ENCODE peak calls at places on chromosomes 1 and 21, in five cellular contexts. P, U, W, R and Y are unnamed samples.

GRCh38 chr1:244302889-244303609 is 148.7 kb downstream of the ADSS2 start:
- DNase-seq in P (peak; percentile 50), U (no peak), W (no peak), R (peak; percentile 70), Y (peak; percentile 43)

GRCh38 chr21:39613029-39613934 is 542 bp downstream of the B3GALT5 start:
- DNase-seq in P (no peak), U (no peak), W (no peak), R (no peak), Y (no peak)

GRCh38 chr1:219177363-219177762 is 3.7 kb downstream of the LYPLAL1 start:
- DNase-seq in P (no peak), U (no peak), W (no peak), R (no peak), Y (no peak)

GRCh38 chr1:37485902-37486679 is 11.7 kb downstream of the ZC3H12A start:
- DNase-seq in P (no peak), U (peak; percentile 61), W (no peak), R (no peak), Y (no peak)

GRCh38 chr1:221759436-221759835 is 17.5 kb upstream of the DUSP10 start:
- DNase-seq in P (no peak), U (no peak), W (no peak), R (no peak), Y (no peak)

GRCh38 chr1:157496121-157496526 is 56.2 kb downstream of the FCRL5 start:
- DNase-seq in P (no peak), U (no peak), W (no peak), R (peak; percentile 62), Y (peak; percentile 72)

GRCh38 chr1:114758251-114758832 is 558 bp upstream of the CSDE1 start:
- DNase-seq in P (no peak), U (no peak), W (no peak), R (no peak), Y (peak; percentile 70)

GRCh38 chr1:30732277-30732996 is 9.1 kb upstream of the MATN1 start:
- DNase-seq in P (no peak), U (peak; percentile 13), W (no peak), R (no peak), Y (no peak)

GRCh38 chr1:39363267-39363666 is 128.2 kb upstream of the BMP8A start:
- DNase-seq in P (no peak), U (no peak), W (no peak), R (no peak), Y (no peak)

GRCh38 chr1:224528900-224529299 is 87.2 kb upstream of the CNIH3 start:
- DNase-seq in P (no peak), U (no peak), W (no peak), R (no peak), Y (no peak)

GRCh38 chr1:24920155-24920925 is 9.7 kb downstream of the RUNX3 start:
- DNase-seq in P (no peak), U (no peak), W (peak; percentile 63), R (no peak), Y (no peak)

GRCh38 chr1:162696286-162696862 is 64.1 kb downstream of the DDR2 start:
- DNase-seq in P (peak; percentile 52), U (peak; percentile 92), W (peak; percentile 72), R (peak; percentile 86), Y (no peak)

GRCh38 chr1:46725736-46726108 is 6.8 kb upstream of the EFCAB14 start:
- DNase-seq in P (no peak), U (no peak), W (no peak), R (peak; percentile 43), Y (no peak)

GRCh38 chr1:182493063-182493462 is 43.1 kb downstream of the RGSL1 start:
- DNase-seq in P (no peak), U (no peak), W (no peak), R (no peak), Y (no peak)

GRCh38 chr21:45423968-45424853 is 19.2 kb downstream of the COL18A1 start:
- DNase-seq in P (no peak), U (peak; percentile 53), W (no peak), R (no peak), Y (no peak)

GRCh38 chr1:197464039-197464438 is 196.0 kb downstream of the CRB1 start:
- DNase-seq in P (no peak), U (peak; percentile 55), W (no peak), R (peak; percentile 46), Y (no peak)

GRCh38 chr1:180503274-180503862 is 991 bp upstream of the ACBD6 start:
- DNase-seq in P (peak; percentile 22), U (no peak), W (no peak), R (no peak), Y (no peak)

GRCh38 chr1:63916485-63917360 is 142.9 kb downstream of the ROR1 start:
- DNase-seq in P (no peak), U (no peak), W (no peak), R (no peak), Y (peak; percentile 81)
- H3K4me1 ChIP-seq in P (peaks cover 31% of the 10 kb centered on the region), U (peaks cover 10% of the 10 kb centered on the region), W (peaks cover 5% of the 10 kb centered on the region), R (peaks cover 69% of the 10 kb centered on the region), Y (peaks cover 18% of the 10 kb centered on the region)

DNA sequence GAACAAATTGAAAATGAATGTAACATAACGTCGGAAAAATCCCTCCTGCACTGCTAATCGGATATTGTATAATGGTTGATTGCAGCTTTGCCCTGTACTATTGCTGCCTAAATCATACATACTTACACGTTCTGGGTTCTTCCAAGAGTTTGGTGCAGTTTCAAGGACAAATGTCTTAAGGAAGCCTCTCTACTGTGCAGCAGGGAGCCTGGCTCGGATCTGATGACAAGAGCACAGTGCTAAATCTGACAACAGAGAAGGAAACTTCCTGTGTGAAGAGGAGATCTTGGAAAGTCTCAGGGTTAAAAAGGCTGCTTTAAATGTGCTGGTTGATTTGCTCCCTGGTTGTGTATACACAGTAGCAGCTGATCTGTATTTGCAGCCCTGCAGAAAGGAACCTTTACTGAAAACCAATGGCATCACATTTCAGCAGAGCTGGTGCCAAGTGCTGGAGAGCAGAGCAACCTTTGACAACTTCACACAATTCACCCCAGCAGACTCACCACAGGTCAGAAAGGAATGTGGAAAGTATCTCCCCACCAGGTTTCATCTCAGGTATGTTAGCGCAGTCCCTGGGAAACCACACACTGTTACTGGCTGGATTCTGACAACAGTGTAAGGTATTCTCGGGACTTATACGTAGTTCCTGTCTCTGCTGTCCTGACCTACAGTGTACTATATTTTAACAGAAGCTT is 354.9 kb upstream of the ESRRG start:
- DNase-seq in P (no peak), U (no peak), W (no peak), R (peak; percentile 25), Y (peak; percentile 50)
- H3K4me3 ChIP-seq in P (no peak overlapping the region), U (peak overlapping the region; percentile 44), W (peak overlapping the region; percentile 54), R (no peak overlapping the region), Y (no peak overlapping the region)

DNA sequence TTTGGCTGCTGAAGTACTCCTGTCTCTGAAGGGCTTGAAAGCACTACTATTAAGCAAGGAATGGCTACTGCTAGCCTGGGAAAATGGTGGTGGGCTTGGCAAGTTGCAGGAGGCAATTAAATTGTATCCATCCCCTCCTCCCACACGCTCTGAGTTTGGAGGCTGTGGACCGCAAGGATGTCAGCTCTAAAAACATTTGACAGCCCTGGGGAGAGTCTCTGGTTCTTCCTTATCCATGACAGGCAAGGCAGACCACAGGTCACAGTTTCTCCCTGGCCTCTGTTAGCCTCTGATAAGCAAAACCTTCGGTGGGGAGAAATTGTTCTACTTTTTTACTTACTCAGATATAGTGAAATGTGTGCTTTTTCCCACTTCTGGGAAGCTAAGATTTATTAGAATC is 46.6 kb downstream of the S1PR1 start:
- DNase-seq in P (no peak), U (no peak), W (no peak), R (no peak), Y (no peak)
- H3K4me1 ChIP-seq in P (no peaks in the 10 kb centered on the region), U (no peaks in the 10 kb centered on the region), W (no peaks in the 10 kb centered on the region), R (peaks cover 19% of the 10 kb centered on the region), Y (no peaks in the 10 kb centered on the region)

GRCh38 chr1:2190491-2190976 is 4.0 kb downstream of the FAAP20 start:
- DNase-seq in P (no peak), U (peak; percentile 76), W (no peak), R (no peak), Y (no peak)
- H3K4me3 ChIP-seq in P (peak overlapping the region; percentile 39), U (peak overlapping the region; percentile 33), W (peak overlapping the region; percentile 72), R (no peak overlapping the region), Y (no peak overlapping the region)

DNA sequence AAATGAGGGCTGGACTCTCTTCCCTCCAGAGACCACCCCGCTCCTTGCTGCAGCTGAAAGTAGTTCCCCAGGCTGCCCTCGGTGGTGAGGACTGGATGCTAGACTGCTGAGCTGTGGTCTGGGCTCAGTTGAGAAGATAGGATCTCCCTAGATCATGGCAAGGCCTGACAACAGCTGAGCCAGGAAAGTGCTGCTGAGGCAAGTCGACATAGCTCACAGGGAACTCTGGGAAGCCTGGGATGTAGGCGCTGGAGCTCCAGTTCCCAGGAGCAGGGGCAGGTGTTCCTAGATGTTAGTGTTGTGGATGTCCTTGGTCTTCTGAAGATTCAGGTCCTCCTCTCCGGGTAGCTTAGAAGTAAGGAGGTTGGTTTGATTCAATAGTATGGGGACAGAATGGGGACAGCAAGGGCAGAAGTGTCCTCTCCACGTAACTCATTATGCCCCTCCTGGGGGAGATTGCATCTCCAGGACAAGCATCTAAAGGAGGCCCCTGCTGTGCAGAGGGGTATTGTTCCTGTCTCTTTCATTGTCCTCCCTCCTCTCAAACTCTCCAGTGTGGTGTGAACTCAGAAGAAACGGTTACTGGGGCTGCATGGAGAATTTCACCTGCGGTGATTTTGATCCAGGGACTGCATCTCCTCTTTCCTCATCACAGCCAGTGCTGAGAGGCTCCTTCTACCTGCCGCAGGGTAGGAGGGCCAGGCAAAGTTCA is 3.7 kb downstream of the CYB561D1 start:
- DNase-seq in P (no peak), U (no peak), W (no peak), R (no peak), Y (no peak)
- H3K4me1 ChIP-seq in P (peaks cover 21% of the 10 kb centered on the region), U (no peaks in the 10 kb centered on the region), W (peaks cover 32% of the 10 kb centered on the region), R (peaks cover 7% of the 10 kb centered on the region), Y (peaks cover 7% of the 10 kb centered on the region)

GRCh38 chr21:33540711-33541104 is 1.2 kb downstream of the GART start:
- DNase-seq in P (no peak), U (no peak), W (no peak), R (peak; percentile 24), Y (peak; percentile 41)
- H3K4me3 ChIP-seq in P (no peak overlapping the region), U (no peak overlapping the region), W (peak overlapping the region; percentile 84), R (no peak overlapping the region), Y (no peak overlapping the region)

DNA sequence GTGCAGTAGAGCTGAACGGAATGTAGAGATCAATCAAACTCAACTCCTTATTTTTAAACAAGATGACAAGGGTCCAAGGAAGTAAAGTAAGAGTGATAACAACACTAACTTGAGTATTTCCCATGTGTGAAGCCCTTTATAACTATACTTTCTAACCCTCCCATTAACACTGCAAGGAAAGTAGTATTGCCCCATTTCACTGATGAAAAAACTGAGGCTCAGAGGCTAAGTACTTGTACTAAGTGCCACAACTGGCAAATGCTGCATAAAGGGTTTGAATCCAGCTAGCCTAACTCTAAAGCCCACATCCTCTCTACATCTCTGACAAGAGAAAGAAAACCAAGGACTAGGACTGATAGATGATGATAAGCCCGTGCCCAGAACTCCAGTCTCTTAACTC is 8.2 kb upstream of the GJA5 start:
- DNase-seq in P (no peak), U (no peak), W (no peak), R (no peak), Y (no peak)
- H3K4me1 ChIP-seq in P (no peaks in the 10 kb centered on the region), U (peaks cover 25% of the 10 kb centered on the region), W (no peaks in the 10 kb centered on the region), R (peaks cover 7% of the 10 kb centered on the region), Y (no peaks in the 10 kb centered on the region)

GRCh38 chr1:167981933-167982332 is 45.1 kb upstream of the MPC2 start:
- DNase-seq in P (no peak), U (no peak), W (no peak), R (no peak), Y (no peak)
- H3K4me3 ChIP-seq in P (no peak overlapping the region), U (no peak overlapping the region), W (no peak overlapping the region), R (no peak overlapping the region), Y (no peak overlapping the region)

GRCh38 chr21:26565546-26565945 is 7.5 kb downstream of the CYYR1 start:
- DNase-seq in P (no peak), U (no peak), W (no peak), R (no peak), Y (no peak)
- H3K4me1 ChIP-seq in P (no peaks in the 10 kb centered on the region), U (peaks cover 1% of the 10 kb centered on the region), W (no peaks in the 10 kb centered on the region), R (no peaks in the 10 kb centered on the region), Y (no peaks in the 10 kb centered on the region)